ENCODE peak calls at places on chromosomes 13 and 19, in eight cellular contexts. N is lung, K is HFF-Myc, Y is ovary, G is uterus, P is fibroblast of lung, F is left ventricle myocardium inferior, Z is sigmoid colon. A is an unnamed sample.

GRCh38 chr19:41000310-41000737 is 9.2 kb downstream of the CYP2B6 start:
- DNase-seq in N (peak; percentile 31), K (no peak), Y (no peak), G (no peak), P (no peak), F (no peak), Z (no peak), A (no peak)

GRCh38 chr13:60679928-60680693 is 283.1 kb downstream of the TDRD3 start:
- DNase-seq in N (no peak), K (no peak), Y (no peak), G (no peak), P (no peak), F (no peak), Z (no peak), A (no peak)

GRCh38 chr13:51818771-51819511 is 15.0 kb upstream of the DHRS12 start:
- DNase-seq in N (no peak), K (no peak), Y (no peak), G (no peak), P (peak; percentile 40), F (no peak), Z (peak; percentile 76), A (no peak)

GRCh38 chr19:6539514-6539913 is 8.7 kb downstream of the TNFSF9 start:
- DNase-seq in N (no peak), K (no peak), Y (no peak), G (no peak), P (no peak), F (no peak), Z (no peak), A (no peak)

GRCh38 chr13:44752184-44752583 is 176.1 kb upstream of the TSC22D1 start:
- DNase-seq in N (no peak), K (no peak), Y (no peak), G (no peak), P (no peak), F (no peak), Z (no peak), A (no peak)

GRCh38 chr19:13906525-13906904 is 514 bp downstream of the CC2D1A start:
- DNase-seq in N (peak; percentile 41), K (no peak), Y (no peak), G (no peak), P (no peak), F (no peak), Z (no peak), A (no peak)

GRCh38 chr19:36041831-36042230 is 9.2 kb upstream of the CLIP3 start:
- DNase-seq in N (no peak), K (peak; percentile 38), Y (no peak), G (peak; percentile 63), P (peak; percentile 83), F (no peak), Z (no peak), A (peak; percentile 79)

GRCh38 chr13:51230473-51231105 is 8.4 kb downstream of the FAM124A start:
- DNase-seq in N (no peak), K (no peak), Y (peak; percentile 58), G (peak; percentile 86), P (peak; percentile 32), F (peak; percentile 65), Z (peak; percentile 91), A (peak; percentile 63)

GRCh38 chr13:102774596-102775375 is 1.2 kb upstream of the TEX30 start:
- DNase-seq in N (no peak), K (no peak), Y (no peak), G (no peak), P (no peak), F (no peak), Z (no peak), A (no peak)

GRCh38 chr13:57633950-57634828 is 2.6 kb downstream of the PCDH17 start:
- DNase-seq in N (no peak), K (no peak), Y (peak; percentile 5), G (no peak), P (peak; percentile 45), F (no peak), Z (peak; percentile 61), A (no peak)

GRCh38 chr13:35485451-35485850 is 9.0 kb upstream of the MAB21L1 start:
- DNase-seq in N (no peak), K (no peak), Y (no peak), G (no peak), P (no peak), F (no peak), Z (no peak), A (no peak)

GRCh38 chr19:6730153-6730804 is 7.1 kb downstream of the GPR108 start:
- DNase-seq in N (peak; percentile 94), K (no peak), Y (peak; percentile 98), G (peak; percentile 53), P (no peak), F (no peak), Z (peak; percentile 86), A (peak; percentile 12)

DNA sequence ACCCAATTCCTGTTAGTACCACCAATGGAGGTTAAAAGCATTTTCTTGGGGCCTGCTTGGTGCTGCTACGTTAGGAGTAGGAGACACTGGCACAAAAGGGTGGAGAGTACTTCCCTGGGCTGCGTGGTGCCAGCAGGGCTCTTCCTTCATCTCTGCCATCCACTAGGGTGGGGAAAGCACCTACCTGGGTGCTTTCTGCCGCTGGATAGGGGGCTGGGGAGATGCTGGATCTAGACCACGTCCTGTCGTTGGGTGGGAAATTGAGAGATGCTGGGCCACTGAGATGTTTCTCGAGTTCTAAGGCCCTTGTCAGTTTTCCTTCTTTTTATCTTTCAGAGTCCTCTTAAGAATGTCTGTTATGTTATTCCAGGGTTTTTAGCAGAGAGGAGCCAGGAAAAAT is 6.7 kb upstream of the FCGBP start:
- DNase-seq in N (no peak), K (no peak), Y (no peak), G (no peak), P (no peak), F (no peak), Z (no peak), A (no peak)
- TF ChIP-seq CTCF in N (no peak), K (no peak), Y (no peak), G (no peak), P (no peak), F (no peak), Z (no peak), A (no peak)

DNA sequence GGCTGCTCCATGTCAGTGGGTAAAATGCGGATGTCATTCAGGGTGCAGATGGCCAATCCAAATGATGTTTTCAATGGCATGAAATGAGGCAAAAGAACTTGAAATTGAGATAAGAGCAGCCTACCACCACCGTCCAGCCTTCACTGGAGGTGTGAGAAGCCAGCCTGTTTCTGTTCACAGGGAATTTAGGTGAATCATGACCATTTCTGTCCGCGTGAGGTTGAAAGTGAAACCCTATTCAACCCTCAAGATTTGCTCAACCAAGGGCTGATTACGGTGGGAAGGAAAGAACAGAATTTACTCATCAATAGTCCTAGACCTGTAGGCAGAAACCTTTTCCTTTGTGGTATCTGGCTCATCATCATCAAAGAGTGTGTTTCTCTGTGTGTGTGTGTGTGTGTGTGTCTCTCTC is 370.7 kb downstream of the COG6 start:
- DNase-seq in N (no peak), K (no peak), Y (no peak), G (no peak), P (peak; percentile 73), F (no peak), Z (no peak), A (peak; percentile 42)
- H3K4me3 ChIP-seq in N (no peak overlapping the region), K (no peak overlapping the region), Y (no peak overlapping the region), G (no peak overlapping the region), P (no peak overlapping the region), F (no peak overlapping the region), Z (no peak overlapping the region), A (no peak overlapping the region)

GRCh38 chr13:95341441-95341840 is 40.2 kb upstream of the ABCC4 start:
- DNase-seq in N (no peak), K (no peak), Y (no peak), G (no peak), P (peak; percentile 53), F (no peak), Z (no peak), A (no peak)

GRCh38 chr13:95338905-95339304 is 37.7 kb upstream of the ABCC4 start:
- DNase-seq in N (no peak), K (no peak), Y (no peak), G (no peak), P (no peak), F (no peak), Z (peak; percentile 80), A (no peak)

GRCh38 chr13:95349267-95349666 is 48.0 kb upstream of the ABCC4 start:
- DNase-seq in N (no peak), K (no peak), Y (no peak), G (no peak), P (peak; percentile 51), F (no peak), Z (no peak), A (peak; percentile 30)

DNA sequence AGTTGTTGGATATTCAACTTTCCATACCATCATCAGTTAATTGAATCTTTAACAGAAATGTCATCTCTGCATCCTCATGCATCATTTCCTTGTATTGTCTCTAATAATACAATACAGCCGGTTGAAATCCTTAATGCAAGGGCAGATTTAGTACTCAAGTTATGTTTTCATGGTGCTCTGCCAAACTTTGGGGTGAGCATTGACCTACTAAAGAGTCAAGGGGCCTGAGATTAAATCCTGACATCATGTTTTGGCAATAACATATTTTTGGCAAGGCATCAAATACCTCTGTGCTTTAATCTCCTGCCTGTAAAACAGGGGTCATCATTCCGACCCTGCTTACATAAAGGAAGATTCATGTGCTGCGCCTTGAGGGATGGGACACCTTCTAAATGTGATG is 42.7 kb upstream of the ABCC4 start:
- DNase-seq in N (no peak), K (no peak), Y (no peak), G (no peak), P (no peak), F (no peak), Z (no peak), A (no peak)
- TF ChIP-seq CTCF in N (no peak), K (no peak), Y (no peak), G (no peak), P (no peak), F (no peak), Z (no peak), A (no peak)

DNA sequence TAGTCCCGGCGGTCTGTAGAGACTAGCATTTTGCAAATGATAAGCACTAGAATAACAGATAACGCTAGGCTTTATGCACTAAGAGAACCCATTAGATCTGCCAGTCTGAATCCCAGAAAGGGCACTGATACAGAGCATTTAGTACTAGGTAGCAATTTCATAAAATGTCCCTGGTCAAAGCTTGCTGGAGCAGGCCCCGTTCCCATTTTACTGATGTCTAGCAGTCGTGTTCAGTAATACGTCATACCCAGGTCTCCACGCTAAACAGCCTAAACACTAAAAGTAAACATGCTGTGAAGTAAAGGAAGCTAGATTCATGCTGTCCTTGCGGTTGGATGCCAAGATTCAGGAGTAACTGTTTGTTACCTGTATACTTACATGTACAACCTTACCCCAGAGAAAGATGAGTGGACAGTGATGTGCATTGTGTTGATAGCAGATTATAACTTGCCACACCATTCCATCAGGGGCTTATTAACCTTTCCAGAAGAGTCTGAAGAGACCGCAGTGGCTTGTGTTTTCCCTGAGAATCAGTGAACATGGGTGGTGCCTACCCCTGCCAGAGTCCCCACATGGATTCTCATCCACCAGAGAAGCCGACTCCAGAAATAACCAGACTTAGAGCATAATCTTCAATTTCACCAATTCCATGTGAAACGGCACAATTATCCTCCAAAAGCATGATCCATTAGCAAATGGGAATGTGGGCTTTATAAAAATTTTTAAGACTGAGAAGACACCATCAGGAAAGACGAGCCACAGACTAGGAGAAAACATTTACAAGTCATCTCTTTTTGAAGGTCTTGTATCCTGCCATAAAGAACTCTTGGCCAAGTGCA is 3.4 kb upstream of the RPS11 start:
- DNase-seq in N (no peak), K (peak; percentile 59), Y (no peak), G (no peak), P (peak; percentile 31), F (no peak), Z (no peak), A (peak; percentile 65)
- H3K4me3 ChIP-seq in N (no peak overlapping the region), K (no peak overlapping the region), Y (no peak overlapping the region), G (no peak overlapping the region), P (no peak overlapping the region), F (no peak overlapping the region), Z (no peak overlapping the region), A (no peak overlapping the region)

GRCh38 chr13:78604782-78605611 is 1.6 kb upstream of the POU4F1 start:
- DNase-seq in N (no peak), K (no peak), Y (no peak), G (no peak), P (no peak), F (no peak), Z (no peak), A (peak; percentile 26)
- TF ChIP-seq CTCF in N (no peak), K (no peak), Y (no peak), G (no peak), P (no peak), F (no peak), Z (no peak), A (no peak)

A was measured in fibroblast of mammary gland.